ENCODE peak calls at places on chromosomes 16 and 17, in six cellular contexts. O is left ventricle myocardium inferior, J is NCI-H226, N is mesendoderm, K is amniotic stem cell, D is NCI-H1436 treated with DMSO at 0.1 percent for 48 hours. X is an unnamed sample.

GRCh38 chr17:75288784-75289121 is 480 bp downstream of the SLC25A19 start:
- DNase-seq in K (no peak), O (no peak), J (peak), N (peak), D (no peak), X (no peak)

GRCh38 chr16:87371261-87371866 is 12.2 kb downstream of the FBXO31 start:
- DNase-seq in K (no peak), N (no peak), J (no peak), D (no peak), O (no peak), X (no peak)

GRCh38 chr16:89317729-89318429 is 100.4 kb downstream of the ZNF778 start:
- DNase-seq in O (no peak), D (no peak), N (no peak), J (no peak), K (no peak), X (no peak)

GRCh38 chr16:22670551-22670970 is 143.4 kb upstream of the HS3ST2 start:
- DNase-seq in O (no peak), N (peak), J (peak), K (no peak), D (peak), X (peak)

GRCh38 chr17:61470530-61471136 is 18.4 kb downstream of the TBX4 start:
- DNase-seq in O (no peak), J (no peak), K (no peak), D (no peak), N (no peak), X (no peak)

GRCh38 chr16:1688807-1689560 is 10.9 kb downstream of the JPT2 start:
- DNase-seq in N (no peak), O (no peak), J (peak), K (no peak), D (no peak), X (peak)

GRCh38 chr16:81435567-81435966 is 9.0 kb upstream of the CMIP start:
- DNase-seq in J (no peak), D (no peak), N (no peak), O (no peak), K (no peak), X (no peak)

GRCh38 chr16:70805787-70806186 is 4.8 kb upstream of the VAC14 start:
- DNase-seq in K (no peak), J (peak), D (no peak), O (no peak), N (no peak), X (peak)

GRCh38 chr16:69564845-69565610 is 738 bp upstream of the NFAT5 start:
- DNase-seq in N (peak), K (no peak), J (no peak), D (no peak), O (no peak), X (no peak)

GRCh38 chr16:87463722-87464690 is 28.8 kb downstream of the ZCCHC14 start:
- DNase-seq in O (no peak), N (no peak), J (peak), K (no peak), D (no peak), X (peak)

GRCh38 chr17:71830916-71831315 is 289.9 kb upstream of the SOX9 start:
- DNase-seq in O (no peak), J (no peak), D (no peak), N (peak), K (no peak), X (no peak)

GRCh38 chr16:65572156-65572555 is 450.3 kb upstream of the CDH11 start:
- DNase-seq in D (no peak), K (peak), O (no peak), N (no peak), J (peak), X (peak)

GRCh38 chr17:48637323-48638260 is 11.4 kb upstream of the HOXB9 start:
- DNase-seq in D (no peak), N (no peak), K (no peak), J (peak), O (no peak), X (peak)

GRCh38 chr16:10988164-10988803 is 43.9 kb downstream of the CLEC16A start:
- DNase-seq in N (peak), D (no peak), O (no peak), J (no peak), K (no peak), X (no peak)

GRCh38 chr17:1713160-1713877 is 3.1 kb upstream of the TLCD2 start:
- DNase-seq in O (no peak), J (no peak), N (no peak), K (no peak), D (no peak), X (no peak)

GRCh38 chr16:85136705-85137322 is 24.5 kb upstream of the CIBAR2 start:
- DNase-seq in K (no peak), O (peak), J (no peak), N (peak), D (no peak), X (peak)

GRCh38 chr16:1245452-1246005 is 5.0 kb downstream of the TPSAB1 start:
- DNase-seq in D (no peak), J (no peak), O (no peak), N (no peak), K (no peak), X (no peak)